ENCODE peak calls at places on chromosomes 7 and 10, in nine cellular contexts. V is cardiac muscle cell, Y is heart right ventricle, B is A549, G is stomach, L is right cardiac atrium, I is psoas muscle, C is adrenal gland, R is tibial nerve. O is an unnamed sample.

GRCh38 chr10:14325325-14325955 is 5.3 kb downstream of the FRMD4A start:
- DNase-seq in V (peak), Y (peak), B (peak), G (peak), L (peak), I (no peak), C (peak), R (peak), O (peak)

GRCh38 chr7:47826754-47827153 is 121.5 kb downstream of the PKD1L1 start:
- DNase-seq in V (no peak), Y (no peak), B (no peak), G (no peak), L (no peak), I (no peak), C (no peak), R (no peak), O (no peak)

GRCh38 chr7:31373337-31374289 is 33.1 kb upstream of the NEUROD6 start:
- DNase-seq in V (peak), Y (peak), B (peak), G (peak), L (no peak), I (no peak), C (peak), R (peak), O (peak)

GRCh38 chr7:157831901-157832810 is 495.4 kb downstream of the DNAJB6 start:
- DNase-seq in V (no peak), Y (no peak), B (no peak), G (no peak), L (no peak), I (no peak), C (no peak), R (no peak), O (no peak)

GRCh38 chr10:67256984-67257383 is 331.1 kb downstream of the LRRTM3 start:
- DNase-seq in V (no peak), Y (no peak), B (no peak), G (no peak), L (no peak), I (no peak), C (no peak), R (no peak), O (peak)

GRCh38 chr10:70381491-70382421 is 669 bp downstream of the LRRC20 start:
- DNase-seq in V (peak), Y (peak), B (peak), G (peak), L (peak), I (peak), C (peak), R (no peak), O (peak)

GRCh38 chr7:130901209-130901783 is 167.3 kb upstream of the KLF14 start:
- DNase-seq in V (no peak), Y (peak), B (peak), G (peak), L (peak), I (peak), C (peak), R (peak), O (peak)

GRCh38 chr7:155462163-155462735 is 4.3 kb downstream of the EN2 start:
- DNase-seq in V (no peak), Y (no peak), B (no peak), G (no peak), L (no peak), I (no peak), C (no peak), R (no peak), O (no peak)

GRCh38 chr10:47412869-47413268 is 28.8 kb upstream of the ZNF488 start:
- DNase-seq in V (no peak), Y (no peak), B (peak), G (no peak), L (no peak), I (no peak), C (no peak), R (no peak), O (no peak)

GRCh38 chr10:67695555-67695954 is 440 bp downstream of the CTNNA3 start:
- DNase-seq in V (peak), Y (peak), B (no peak), G (no peak), L (no peak), I (no peak), C (peak), R (no peak), O (no peak)

GRCh38 chr10:132518572-132519381 is 18.8 kb upstream of the INPP5A start:
- DNase-seq in V (peak), Y (peak), B (no peak), G (peak), L (peak), I (no peak), C (peak), R (no peak), O (peak)

GRCh38 chr10:113291413-113291812 is 261.4 kb upstream of the HABP2 start:
- DNase-seq in V (no peak), Y (no peak), B (no peak), G (no peak), L (no peak), I (no peak), C (no peak), R (no peak), O (no peak)

GRCh38 chr7:16822029-16822428 is 17.2 kb upstream of the AGR2 start:
- DNase-seq in V (no peak), Y (no peak), B (peak), G (no peak), L (no peak), I (no peak), C (no peak), R (no peak), O (peak)
- H3K27ac ChIP-seq in V (no peak), Y (no peak), B (peak), G (no peak), L (no peak), I (no peak), C (no peak), R (no peak), O (no peak)

DNA sequence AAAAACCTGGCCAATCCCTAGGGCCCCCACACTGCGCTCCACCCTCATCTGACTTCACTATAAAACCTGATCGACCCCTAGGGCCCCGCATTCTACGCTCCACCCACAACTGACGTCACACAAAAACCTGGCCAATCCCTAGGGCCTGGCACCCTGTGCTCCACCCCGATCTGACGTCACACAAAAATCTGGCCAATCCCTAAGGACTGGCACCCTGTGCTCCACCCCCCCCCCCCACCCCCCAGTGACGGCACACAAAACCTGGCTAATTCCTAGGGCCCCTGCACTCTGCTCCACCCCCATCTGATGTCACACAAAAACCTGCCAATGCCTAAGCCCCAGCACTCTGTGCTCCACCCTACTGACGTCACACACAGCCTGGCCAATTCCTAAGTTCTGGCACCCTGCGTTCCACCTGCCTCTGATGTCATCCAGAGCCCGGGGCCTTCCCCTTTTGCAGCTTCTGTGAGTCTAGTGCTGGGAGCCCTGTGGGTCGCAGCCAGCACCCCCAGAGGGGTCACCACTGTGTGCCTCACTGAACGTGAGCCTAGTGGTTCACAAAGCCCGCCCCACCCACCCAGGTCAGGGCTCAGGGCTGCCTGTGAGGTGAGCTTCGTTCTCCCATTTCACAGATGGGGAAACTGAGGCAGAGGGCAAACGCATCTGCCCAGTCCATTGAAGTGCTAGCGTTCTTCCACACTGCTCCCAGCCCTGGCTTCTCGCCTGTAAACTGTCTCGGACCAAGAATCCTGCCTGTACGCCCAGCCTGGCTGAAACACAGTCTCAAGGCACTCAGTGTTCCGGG is 40.6 kb downstream of the MICALL2 start:
- DNase-seq in V (no peak), Y (no peak), B (peak), G (no peak), L (peak), I (no peak), C (no peak), R (no peak), O (no peak)
- H3K27ac ChIP-seq in V (no peak), Y (no peak), B (no peak), G (no peak), L (no peak), I (no peak), C (no peak), R (no peak), O (no peak)

DNA sequence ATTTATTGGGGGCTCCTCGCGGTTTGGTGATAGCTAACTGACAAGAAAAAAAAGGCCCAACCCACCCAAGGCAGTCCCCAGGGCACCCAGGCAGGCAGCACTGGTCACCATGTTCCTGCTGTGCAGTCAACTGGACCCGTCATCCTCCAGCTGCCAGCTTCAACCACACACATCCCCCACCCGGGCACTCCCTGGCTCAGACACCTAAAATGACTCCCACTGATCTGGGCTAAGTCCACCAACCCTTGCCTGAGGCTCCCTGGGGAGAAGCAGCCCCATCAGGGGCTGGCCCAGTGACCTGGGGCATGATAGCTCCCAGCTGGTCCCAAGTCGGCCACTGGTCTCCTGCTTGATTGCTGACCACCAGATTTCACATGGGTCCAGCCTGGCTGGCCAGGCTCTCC is 161.8 kb downstream of the NRF1 start:
- DNase-seq in V (no peak), Y (no peak), B (no peak), G (no peak), L (no peak), I (no peak), C (no peak), R (no peak), O (no peak)
- H3K27ac ChIP-seq in V (no peak), Y (no peak), B (peak), G (no peak), L (no peak), I (no peak), C (no peak), R (no peak), O (no peak)

DNA sequence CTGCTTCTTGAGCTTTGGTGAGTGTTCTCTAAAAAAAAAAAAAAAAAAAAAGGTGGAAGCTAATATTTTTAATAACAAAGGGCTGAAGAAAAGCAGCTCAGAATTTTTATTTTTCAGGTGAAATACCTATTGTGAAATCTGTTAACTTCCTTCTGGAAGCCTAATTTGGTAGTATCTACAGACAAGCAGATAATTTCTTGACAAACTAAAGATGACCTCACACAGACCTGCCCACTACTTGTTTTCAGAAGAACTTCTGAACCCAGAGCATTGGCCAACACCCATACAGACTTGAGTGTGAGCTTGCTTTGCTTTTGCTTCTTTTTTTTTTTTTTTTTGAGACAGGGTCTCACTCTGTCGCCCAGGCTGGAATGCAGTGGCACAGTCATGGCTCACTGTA is 31.2 kb downstream of the LRRC4 start:
- DNase-seq in V (no peak), Y (no peak), B (no peak), G (no peak), L (no peak), I (no peak), C (no peak), R (no peak), O (peak)
- H3K27ac ChIP-seq in V (no peak), Y (peak), B (no peak), G (no peak), L (no peak), I (no peak), C (no peak), R (peak), O (no peak)

GRCh38 chr7:100093054-100093453 is 4.3 kb downstream of the COPS6 start:
- DNase-seq in V (no peak), Y (no peak), B (no peak), G (no peak), L (no peak), I (no peak), C (no peak), R (no peak), O (no peak)

GRCh38 chr7:100091411-100092181 is 2.8 kb downstream of the COPS6 start:
- DNase-seq in V (no peak), Y (no peak), B (peak), G (no peak), L (no peak), I (no peak), C (no peak), R (no peak), O (no peak)

GRCh38 chr7:100089458-100090201 is 861 bp downstream of the COPS6 start:
- DNase-seq in V (no peak), Y (no peak), B (no peak), G (no peak), L (no peak), I (no peak), C (no peak), R (no peak), O (no peak)

GRCh38 chr7:100088621-100089457 is at the start of gene COPS6:
- DNase-seq in V (peak), Y (peak), B (peak), G (peak), L (peak), I (peak), C (peak), R (peak), O (peak)

DNA sequence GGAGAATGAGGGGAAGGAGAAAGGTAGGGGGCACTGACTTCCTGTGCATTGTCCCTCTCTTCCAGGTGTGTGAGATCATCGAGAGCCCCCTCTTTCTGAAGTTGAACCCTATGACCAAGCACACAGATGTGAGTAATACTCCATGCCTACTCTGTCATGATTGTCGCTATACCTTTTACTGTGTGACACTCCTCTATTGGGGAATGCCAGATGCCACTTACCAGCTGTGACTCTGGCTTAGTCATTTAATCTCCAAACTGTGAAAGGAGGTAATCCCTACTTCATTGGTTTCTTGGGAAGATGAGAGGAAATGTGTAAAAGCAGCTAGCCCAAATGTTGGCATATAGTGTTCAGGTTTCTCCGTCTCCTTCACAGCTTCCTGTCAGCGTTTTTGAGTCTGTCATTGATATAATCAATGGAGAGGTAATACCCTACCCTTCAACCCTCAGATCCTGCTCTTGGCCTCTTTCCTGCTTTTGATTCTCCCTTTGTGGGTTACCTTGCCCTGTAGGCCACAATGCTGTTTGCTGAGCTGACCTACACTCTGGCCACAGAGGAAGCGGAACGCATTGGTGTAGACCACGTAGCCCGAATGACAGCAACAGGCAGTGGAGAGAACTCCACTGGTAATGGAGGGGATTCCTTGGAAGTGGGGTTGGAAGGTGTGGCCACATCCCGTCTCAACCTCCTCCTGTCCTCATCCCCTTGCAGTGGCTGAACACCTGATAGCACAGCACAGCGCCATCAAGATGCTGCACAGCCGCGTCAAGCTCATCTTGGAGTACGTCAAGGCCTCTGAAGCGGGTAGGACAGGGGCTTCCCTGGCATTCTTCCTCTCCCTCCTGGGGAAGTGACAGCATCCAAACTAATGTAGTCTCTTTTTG is 2.0 kb downstream of the COPS6 start:
- DNase-seq in V (no peak), Y (no peak), B (no peak), G (no peak), L (no peak), I (no peak), C (no peak), R (no peak), O (no peak)
- H3K27ac ChIP-seq in V (no peak), Y (no peak), B (no peak), G (no peak), L (no peak), I (no peak), C (no peak), R (no peak), O (no peak)

DNA sequence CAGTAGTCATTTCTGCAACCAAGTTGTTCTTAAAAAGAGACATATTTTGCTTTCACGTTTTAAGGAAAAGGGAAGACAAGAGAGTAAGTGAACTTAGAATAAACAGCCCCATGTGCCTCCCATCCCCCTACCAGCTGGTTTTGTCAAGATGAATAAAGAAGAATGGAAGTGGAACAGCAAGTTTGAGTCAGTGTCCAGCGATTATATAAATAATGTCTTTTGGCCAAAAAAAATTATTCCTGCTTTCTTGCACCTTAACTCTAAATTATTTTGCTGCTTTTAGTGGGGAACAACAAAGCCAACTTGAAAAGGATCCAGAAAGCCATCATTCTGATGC is 82.4 kb upstream of the TRIL start:
- DNase-seq in V (no peak), Y (no peak), B (no peak), G (no peak), L (no peak), I (no peak), C (no peak), R (peak), O (no peak)
- H3K27ac ChIP-seq in V (no peak), Y (peak), B (no peak), G (no peak), L (no peak), I (no peak), C (no peak), R (no peak), O (no peak)

GRCh38 chr10:16856567-16856966 is 39.3 kb upstream of the RSU1 start:
- DNase-seq in V (no peak), Y (peak), B (no peak), G (no peak), L (no peak), I (no peak), C (no peak), R (no peak), O (no peak)
- H3K27ac ChIP-seq in V (no peak), Y (peak), B (no peak), G (no peak), L (no peak), I (no peak), C (no peak), R (no peak), O (no peak)

GRCh38 chr7:149261829-149262617 is at the start of gene ZNF783:
- DNase-seq in V (peak), Y (peak), B (peak), G (peak), L (peak), I (peak), C (peak), R (peak), O (peak)
- H3K27ac ChIP-seq in V (peak), Y (peak), B (peak), G (peak), L (peak), I (peak), C (peak), R (peak), O (peak)

DNA sequence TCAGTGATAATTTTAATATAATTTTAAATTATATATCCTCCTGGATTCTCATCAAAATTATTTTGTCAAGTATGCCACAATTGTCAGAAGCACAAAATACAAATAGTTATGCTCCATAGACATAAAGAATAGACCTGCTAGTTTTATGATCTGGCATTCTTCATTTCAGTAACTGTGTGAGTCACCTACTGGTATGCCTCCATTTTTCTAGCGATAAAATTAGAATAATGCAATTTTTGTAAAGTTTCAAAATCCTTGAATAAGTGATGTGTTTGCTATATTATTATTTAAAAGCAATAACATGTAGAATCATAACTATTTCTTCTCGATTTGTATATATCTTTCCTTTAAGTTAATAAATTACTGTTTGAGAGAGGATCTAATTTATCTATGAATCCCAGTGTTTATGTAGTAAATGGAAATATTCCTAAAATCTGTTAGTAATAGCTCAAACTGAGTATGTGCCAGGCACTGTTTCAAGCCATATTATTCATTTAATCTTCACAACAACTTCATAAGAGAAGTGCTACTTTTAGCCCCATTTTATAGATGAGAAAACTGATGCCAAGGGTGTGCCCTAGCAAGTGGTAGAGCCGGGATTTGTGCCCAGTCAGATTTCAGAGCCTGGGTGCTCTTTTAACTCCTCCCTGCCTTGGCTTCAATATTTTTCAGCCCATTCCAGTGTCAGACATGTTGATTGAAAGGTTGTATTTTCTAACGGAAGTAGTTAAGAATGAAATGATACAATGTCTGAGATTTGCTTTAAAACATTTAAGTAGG is 38.4 kb downstream of the NET1 start:
- DNase-seq in V (no peak), Y (no peak), B (no peak), G (no peak), L (no peak), I (no peak), C (no peak), R (no peak), O (no peak)
- H3K27ac ChIP-seq in V (no peak), Y (no peak), B (no peak), G (no peak), L (no peak), I (no peak), C (no peak), R (no peak), O (no peak)

GRCh38 chr10:1141261-1141660 is 85.1 kb downstream of the WDR37 start:
- DNase-seq in V (no peak), Y (no peak), B (no peak), G (no peak), L (no peak), I (no peak), C (no peak), R (no peak), O (no peak)
- H3K27ac ChIP-seq in V (no peak), Y (no peak), B (no peak), G (no peak), L (no peak), I (no peak), C (no peak), R (no peak), O (no peak)

O was measured in small intestine.